ENCODE peak calls at places on chromosomes 2 and 18, in five cellular contexts. One of them, this sample, is unnamed.

GRCh38 chr2:108971661-108972566 is 17.1 kb downstream of the EDAR start:
- DNase-seq in right cardiac atrium: no peak
- DNase-seq in T-helper 17 cell: no peak
- DNase-seq in stimulated activated naive CD4-positive, alpha-beta T cell: peak
- DNase-seq in HFFc6: peak
- DNase-seq in this sample: no peak

GRCh38 chr2:170271340-170271739 is 93.4 kb downstream of the MYO3B start:
- DNase-seq in T-helper 17 cell: no peak
- DNase-seq in right cardiac atrium: peak
- DNase-seq in stimulated activated naive CD4-positive, alpha-beta T cell: no peak
- DNase-seq in HFFc6: no peak
- DNase-seq in this sample: no peak

GRCh38 chr2:38634684-38635083 is 31.2 kb upstream of the GALM start:
- DNase-seq in HFFc6: no peak
- DNase-seq in stimulated activated naive CD4-positive, alpha-beta T cell: no peak
- DNase-seq in right cardiac atrium: no peak
- DNase-seq in T-helper 17 cell: no peak
- DNase-seq in this sample: no peak

GRCh38 chr2:60479226-60480088 is 74.0 kb downstream of the BCL11A start:
- DNase-seq in stimulated activated naive CD4-positive, alpha-beta T cell: no peak
- DNase-seq in T-helper 17 cell: no peak
- DNase-seq in HFFc6: no peak
- DNase-seq in right cardiac atrium: no peak
- DNase-seq in this sample: no peak

GRCh38 chr18:8260319-8260718 is 348.9 kb upstream of the RAB12 start:
- DNase-seq in HFFc6: no peak
- DNase-seq in right cardiac atrium: no peak
- DNase-seq in stimulated activated naive CD4-positive, alpha-beta T cell: no peak
- DNase-seq in T-helper 17 cell: no peak
- DNase-seq in this sample: no peak

GRCh38 chr2:109712126-109712455 is 82.0 kb upstream of the RGPD5 start:
- DNase-seq in right cardiac atrium: no peak
- DNase-seq in HFFc6: no peak
- DNase-seq in stimulated activated naive CD4-positive, alpha-beta T cell: no peak
- DNase-seq in T-helper 17 cell: no peak
- DNase-seq in this sample: no peak

GRCh38 chr2:74862268-74862964 is 28.5 kb downstream of the HK2 start:
- DNase-seq in right cardiac atrium: no peak
- DNase-seq in stimulated activated naive CD4-positive, alpha-beta T cell: no peak
- DNase-seq in T-helper 17 cell: no peak
- DNase-seq in HFFc6: no peak
- DNase-seq in this sample: no peak

GRCh38 chr2:213022987-213023386 is 128.4 kb downstream of the IKZF2 start:
- DNase-seq in T-helper 17 cell: no peak
- DNase-seq in HFFc6: no peak
- DNase-seq in right cardiac atrium: no peak
- DNase-seq in stimulated activated naive CD4-positive, alpha-beta T cell: no peak
- DNase-seq in this sample: no peak

GRCh38 chr2:231717281-231718180 is 9.2 kb downstream of the PTMA start:
- DNase-seq in stimulated activated naive CD4-positive, alpha-beta T cell: no peak
- DNase-seq in HFFc6: peak
- DNase-seq in right cardiac atrium: peak
- DNase-seq in T-helper 17 cell: no peak
- DNase-seq in this sample: peak

GRCh38 chr2:28510184-28510583 is 14.3 kb downstream of the PLB1 start:
- DNase-seq in stimulated activated naive CD4-positive, alpha-beta T cell: no peak
- DNase-seq in T-helper 17 cell: no peak
- DNase-seq in right cardiac atrium: peak
- DNase-seq in HFFc6: no peak
- DNase-seq in this sample: no peak

GRCh38 chr18:62718268-62718800 is 3.0 kb downstream of the PHLPP1 start:
- DNase-seq in right cardiac atrium: no peak
- DNase-seq in T-helper 17 cell: no peak
- DNase-seq in stimulated activated naive CD4-positive, alpha-beta T cell: no peak
- DNase-seq in HFFc6: no peak
- DNase-seq in this sample: no peak

GRCh38 chr2:62270728-62271127 is 74.8 kb downstream of the B3GNT2 start:
- DNase-seq in T-helper 17 cell: no peak
- DNase-seq in HFFc6: no peak
- DNase-seq in right cardiac atrium: peak
- DNase-seq in stimulated activated naive CD4-positive, alpha-beta T cell: no peak
- DNase-seq in this sample: no peak

GRCh38 chr2:113895301-113895700 is 5.4 kb downstream of the ACTR3 start:
- DNase-seq in HFFc6: no peak
- DNase-seq in T-helper 17 cell: no peak
- DNase-seq in right cardiac atrium: no peak
- DNase-seq in stimulated activated naive CD4-positive, alpha-beta T cell: no peak
- DNase-seq in this sample: no peak

This sample was measured in NCI-H524.